ENCODE peak calls at places on chromosomes 11 and 22, in six cellular contexts. D is putamen; Z is CD8-positive, alpha-beta T cell; W is central memory CD4-positive, alpha-beta T cell; J is pulmonary artery endothelial cell; M is activated T-helper 1 cell treated with anti-CD3 and anti-CD28 coated beads, Interleukin-2, amount 50 U/mL, for 16 hours. T is an unnamed sample.

GRCh38 chr11:73267921-73268540 is 4.1 kb upstream of the P2RY6 start:
- DNase-seq in D (no peak), Z (no peak), W (no peak), J (no peak), M (no peak), T (no peak)

GRCh38 chr11:61551630-61552029 is 29.2 kb downstream of the SYT7 start:
- DNase-seq in D (no peak), Z (no peak), W (no peak), J (no peak), M (no peak), T (peak; percentile 72)

GRCh38 chr11:129703846-129704245 is 111.8 kb upstream of the TMEM45B start:
- DNase-seq in D (no peak), Z (no peak), W (no peak), J (no peak), M (no peak), T (no peak)

GRCh38 chr11:124837491-124837856 is 27.8 kb upstream of the ROBO3 start:
- DNase-seq in D (peak; percentile 69), Z (no peak), W (no peak), J (peak; percentile 76), M (no peak), T (peak; percentile 28)

GRCh38 chr22:42621505-42622002 is 6.9 kb upstream of the POLDIP3 start:
- DNase-seq in D (no peak), Z (peak; percentile 53), W (peak; percentile 39), J (no peak), M (no peak), T (peak; percentile 85)

GRCh38 chr11:127226959-127227358 is 226.4 kb upstream of the KIRREL3 start:
- DNase-seq in D (no peak), Z (no peak), W (no peak), J (no peak), M (no peak), T (no peak)

GRCh38 chr11:22680628-22681027 is 14.2 kb downstream of the GAS2 start:
- DNase-seq in D (no peak), Z (no peak), W (no peak), J (no peak), M (no peak), T (no peak)

GRCh38 chr11:3107608-3108182 is 50.5 kb upstream of the CARS1 start:
- DNase-seq in D (no peak), Z (no peak), W (no peak), J (no peak), M (no peak), T (no peak)

GRCh38 chr22:20751185-20751851 is 22.6 kb upstream of the SERPIND1 start:
- DNase-seq in D (no peak), Z (no peak), W (no peak), J (no peak), M (no peak), T (no peak)

GRCh38 chr11:34654491-34655334 is 33.8 kb downstream of the EHF start:
- DNase-seq in D (peak; percentile 63), Z (no peak), W (no peak), J (no peak), M (no peak), T (peak; percentile 66)

GRCh38 chr11:67584205-67584880 is 731 bp downstream of the GSTP1 start:
- DNase-seq in D (peak; percentile 43), Z (peak; percentile 30), W (no peak), J (no peak), M (no peak), T (peak; percentile 43)

GRCh38 chr11:62459080-62459479 is 40.2 kb downstream of the SCGB1A1 start:
- DNase-seq in D (no peak), Z (no peak), W (no peak), J (no peak), M (no peak), T (no peak)

GRCh38 chr11:26229270-26229669 is 102.7 kb upstream of the ANO3 start:
- DNase-seq in D (no peak), Z (no peak), W (no peak), J (peak; percentile 97), M (no peak), T (no peak)